ENCODE peak calls at places on chromosome 17, in five cellular contexts. L is GM23338; W is K562; R is CD4-positive, alpha-beta T cell; Q is breast epithelium. Y is an unnamed sample.

GRCh38 chr17:76565728-76566612 is 19.7 kb downstream of the ST6GALNAC2 start:
- DNase-seq in W (no peak), L (peak), Q (no peak), R (no peak), Y (no peak)

GRCh38 chr17:80855968-80856862 is 135.4 kb upstream of the CHMP6 start:
- DNase-seq in L (no peak), W (peak), R (peak), Q (peak), Y (peak)

GRCh38 chr17:64499805-64500486 is 3.1 kb upstream of the POLG2 start:
- DNase-seq in L (no peak), W (no peak), Q (no peak), R (no peak), Y (no peak)

GRCh38 chr17:19935169-19935568 is 42.5 kb downstream of the AKAP10 start:
- DNase-seq in Q (no peak), R (no peak), W (no peak), L (no peak), Y (no peak)

GRCh38 chr17:80464486-80464885 is 11.9 kb downstream of the NPTX1 start:
- DNase-seq in R (no peak), L (no peak), Q (no peak), W (no peak), Y (no peak)

GRCh38 chr17:4006745-4007211 is 42.5 kb upstream of the ATP2A3 start:
- DNase-seq in Q (no peak), W (peak), L (peak), R (no peak), Y (no peak)

GRCh38 chr17:58268326-58268725 is 12.4 kb downstream of the MPO start:
- DNase-seq in W (no peak), R (no peak), Q (no peak), L (no peak), Y (no peak)

GRCh38 chr17:77681820-77682219 is 276.7 kb upstream of the TNRC6C start:
- DNase-seq in R (no peak), L (no peak), W (no peak), Q (no peak), Y (no peak)

DNA sequence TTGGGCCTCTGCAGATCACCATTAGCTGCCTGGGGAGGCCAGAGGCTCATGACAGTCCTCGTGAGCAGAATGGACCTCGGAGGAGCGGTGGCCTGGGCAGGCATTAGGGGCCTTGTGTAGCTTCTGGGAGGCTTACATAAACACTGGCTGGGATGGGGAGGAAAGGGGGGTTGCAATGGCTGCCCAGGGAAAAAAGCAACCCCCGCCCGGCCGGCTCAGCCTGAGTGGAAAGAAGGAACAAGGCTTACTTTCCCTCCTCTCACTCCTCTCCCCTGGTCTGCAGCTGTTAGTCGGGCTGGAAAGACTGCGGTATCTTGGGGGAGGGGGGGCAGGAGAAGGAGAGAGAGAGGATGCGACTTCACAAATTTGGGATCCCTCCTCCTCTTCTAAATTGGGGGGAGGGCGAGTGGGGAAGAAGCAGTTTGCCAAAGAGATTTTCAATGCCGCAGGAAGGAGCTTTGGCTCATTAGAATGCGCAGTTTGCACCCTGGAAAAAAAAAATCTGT is 6.4 kb upstream of the NR1D1 start:
- DNase-seq in R (no peak), L (peak), W (no peak), Q (no peak), Y (no peak)
- H3K27ac ChIP-seq in R (peak), L (no peak), W (no peak), Q (peak), Y (peak)

GRCh38 chr17:1484586-1485310 is 7.7 kb downstream of the MYO1C start:
- DNase-seq in L (peak), W (peak), Q (no peak), R (peak), Y (peak)

GRCh38 chr17:1486802-1487695 is 5.4 kb downstream of the MYO1C start:
- DNase-seq in R (peak), Q (peak), L (peak), W (peak), Y (peak)

GRCh38 chr17:1485748-1486376 is 6.6 kb downstream of the MYO1C start:
- DNase-seq in W (peak), L (peak), Q (peak), R (peak), Y (peak)

GRCh38 chr17:1484060-1484535 is 8.4 kb downstream of the MYO1C start:
- DNase-seq in Q (no peak), R (no peak), L (peak), W (no peak), Y (no peak)

GRCh38 chr17:1485311-1485747 is 7.2 kb downstream of the MYO1C start:
- DNase-seq in R (no peak), L (peak), Q (no peak), W (peak), Y (no peak)
- TF ChIP-seq CTCF in R (no peak), L (no peak), Q (no peak), W (no peak), Y (no peak)

GRCh38 chr17:47692137-47692894 is 1.6 kb upstream of the TBKBP1 start:
- DNase-seq in R (no peak), Q (no peak), W (no peak), L (no peak), Y (no peak)
- H3K27ac ChIP-seq in R (no peak), Q (no peak), W (no peak), L (no peak), Y (peak)

GRCh38 chr17:32876414-32877163 is at the start of gene MYO1D:
- DNase-seq in L (peak), R (peak), Q (peak), W (peak), Y (peak)
- TF ChIP-seq CTCF in L (peak), R (peak), Q (peak), W (peak), Y (no peak)

GRCh38 chr17:8419305-8419704 is 16.4 kb upstream of the NDEL1 start:
- DNase-seq in Q (no peak), L (no peak), W (no peak), R (no peak), Y (no peak)
- H3K27ac ChIP-seq in Q (no peak), L (no peak), W (no peak), R (no peak), Y (no peak)

GRCh38 chr17:2064147-2064489 is 9.2 kb downstream of the HIC1 start:
- DNase-seq in L (no peak), R (no peak), W (no peak), Q (no peak), Y (no peak)

GRCh38 chr17:2064511-2064910 is 9.6 kb downstream of the HIC1 start:
- DNase-seq in R (no peak), W (no peak), Q (no peak), L (no peak), Y (no peak)

GRCh38 chr17:2067048-2067452 is 12.1 kb downstream of the HIC1 start:
- DNase-seq in L (no peak), R (no peak), W (no peak), Q (no peak), Y (no peak)

GRCh38 chr17:2063306-2064146 is 8.6 kb downstream of the HIC1 start:
- DNase-seq in Q (no peak), R (no peak), W (no peak), L (no peak), Y (no peak)

DNA sequence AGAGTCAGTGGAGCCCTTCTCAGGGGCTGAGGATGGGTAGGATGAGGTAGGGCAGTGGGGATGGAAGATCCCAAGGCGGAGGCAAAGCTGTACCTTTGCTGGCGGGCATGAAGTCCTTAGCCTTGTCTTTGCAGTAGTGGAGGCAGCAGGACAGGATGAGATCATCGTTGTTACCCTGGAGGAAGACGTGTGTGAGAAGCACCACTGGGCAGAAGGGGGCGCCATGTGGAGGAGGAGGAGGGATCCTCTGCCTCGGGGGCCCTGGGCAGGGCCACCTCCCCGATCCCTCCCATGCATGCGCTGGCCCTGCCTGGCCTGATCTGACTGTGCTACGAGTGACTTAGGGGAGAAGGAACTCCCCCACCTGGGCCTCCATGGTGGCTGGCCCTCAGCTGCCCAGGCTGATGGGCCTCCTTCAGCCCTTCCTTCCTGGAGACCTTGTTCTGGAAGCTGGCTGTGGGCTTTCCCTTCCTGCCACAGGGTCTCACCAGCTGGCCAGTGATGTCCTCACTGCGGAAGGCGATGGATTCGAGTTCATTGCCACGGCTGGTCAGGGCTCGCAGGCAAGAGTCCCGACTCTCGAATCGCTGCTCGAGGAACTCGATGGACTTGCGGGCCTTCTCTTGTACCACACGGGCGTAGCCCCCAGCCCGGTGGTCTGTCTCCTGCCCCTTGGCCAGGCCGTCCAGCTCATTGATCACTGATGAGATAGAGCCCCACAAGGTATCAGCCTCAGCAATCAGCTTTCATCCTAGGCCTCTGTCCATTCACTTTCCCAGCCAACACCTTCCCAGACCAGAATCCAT is 10.3 kb downstream of the HIC1 start:
- DNase-seq in L (peak), W (peak), R (no peak), Q (no peak), Y (no peak)
- TF ChIP-seq CTCF in L (peak), W (peak), R (no peak), Q (no peak), Y (no peak)

DNA sequence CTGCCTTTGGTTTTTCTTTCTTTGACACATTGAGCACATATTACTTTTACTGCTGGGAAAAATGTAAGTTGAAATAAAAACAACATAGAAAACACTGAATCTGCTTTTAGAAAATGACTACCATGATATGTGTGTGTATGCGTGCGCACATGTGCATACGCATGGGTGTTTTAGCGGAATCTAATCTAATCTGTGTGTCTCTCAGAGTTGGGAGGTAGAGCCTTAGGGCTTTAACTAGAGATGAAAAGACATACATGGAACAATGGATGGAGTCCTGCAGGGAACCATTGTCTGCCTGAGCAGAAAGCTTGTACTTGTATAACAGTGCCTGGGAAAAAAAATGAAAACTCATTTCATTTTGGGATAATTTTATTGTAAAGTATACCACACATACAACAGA is 12.4 kb downstream of the SLFN5 start:
- DNase-seq in Q (no peak), L (no peak), R (no peak), W (no peak), Y (no peak)
- H3K27ac ChIP-seq in Q (peak), L (no peak), R (no peak), W (no peak), Y (no peak)

GRCh38 chr17:59492091-59492451 is 73.3 kb upstream of the DHX40 start:
- DNase-seq in W (no peak), R (no peak), L (peak), Q (no peak), Y (no peak)
- TF ChIP-seq CTCF in W (no peak), R (no peak), L (no peak), Q (no peak), Y (no peak)